ENCODE peak calls at places on chromosome 17, in nine cellular contexts. Z is A673, D is epithelial cell of esophagus, H is AG04449, O is dorsolateral prefrontal cortex, U is mammary epithelial cell, J is H7, R is Peyer's patch, I is HAP-1. A is an unnamed sample.

GRCh38 chr17:46003907-46004748 is 5.1 kb downstream of the STH start:
- DNase-seq in Z (no peak), D (no peak), H (no peak), O (peak), U (no peak), J (no peak), R (no peak), I (no peak), A (no peak)

GRCh38 chr17:41784207-41784744 is 2.2 kb downstream of the JUP start:
- DNase-seq in Z (peak), D (peak), H (no peak), O (no peak), U (peak), J (peak), R (no peak), I (peak), A (no peak)

GRCh38 chr17:80795737-80796136 is 195.9 kb upstream of the CHMP6 start:
- DNase-seq in Z (no peak), D (no peak), H (no peak), O (peak), U (no peak), J (no peak), R (no peak), I (no peak), A (no peak)

GRCh38 chr17:3754458-3755334 is 31.0 kb downstream of the HASPIN start:
- DNase-seq in Z (no peak), D (peak), H (no peak), O (no peak), U (peak), J (peak), R (peak), I (no peak), A (no peak)

GRCh38 chr17:18248300-18248731 is 10.2 kb downstream of the FLII start:
- DNase-seq in Z (peak), D (peak), H (no peak), O (peak), U (peak), J (peak), R (peak), I (peak), A (peak)

GRCh38 chr17:42459983-42460300 is 1.3 kb downstream of the ATP6V0A1 start:
- DNase-seq in Z (no peak), D (peak), H (no peak), O (no peak), U (peak), J (peak), R (no peak), I (peak), A (no peak)

GRCh38 chr17:73182616-73183310 is 10.1 kb upstream of the COG1 start:
- DNase-seq in Z (no peak), D (no peak), H (no peak), O (no peak), U (no peak), J (no peak), R (no peak), I (no peak), A (no peak)

GRCh38 chr17:8104911-8105310 is 13.4 kb downstream of the ALOXE3 start:
- DNase-seq in Z (no peak), D (no peak), H (no peak), O (no peak), U (no peak), J (no peak), R (no peak), I (no peak), A (no peak)

GRCh38 chr17:22510504-22510903 is 818.2 kb downstream of the KCNJ18 start:
- DNase-seq in Z (no peak), D (no peak), H (no peak), O (no peak), U (no peak), J (no peak), R (no peak), I (no peak), A (no peak)

GRCh38 chr17:48103379-48103715 is 2.1 kb upstream of the CBX1 start:
- DNase-seq in Z (no peak), D (no peak), H (no peak), O (no peak), U (no peak), J (no peak), R (no peak), I (no peak), A (no peak)

GRCh38 chr17:64005734-64006167 is 7.6 kb downstream of the PRR29 start:
- DNase-seq in Z (no peak), D (no peak), H (no peak), O (no peak), U (no peak), J (peak), R (no peak), I (no peak), A (no peak)

GRCh38 chr17:6092923-6093468 is 22.8 kb downstream of the WSCD1 start:
- DNase-seq in Z (no peak), D (no peak), H (no peak), O (no peak), U (no peak), J (no peak), R (no peak), I (no peak), A (no peak)

GRCh38 chr17:1553354-1554266 is 9.0 kb downstream of the PITPNA start:
- DNase-seq in Z (no peak), D (no peak), H (no peak), O (no peak), U (no peak), J (no peak), R (no peak), I (no peak), A (no peak)

GRCh38 chr17:21200590-21201301 is 13.2 kb downstream of the TMEM11 start:
- DNase-seq in Z (no peak), D (peak), H (no peak), O (no peak), U (peak), J (no peak), R (no peak), I (no peak), A (no peak)

GRCh38 chr17:47983492-47984223 is 12.7 kb downstream of the CDK5RAP3 start:
- DNase-seq in Z (no peak), D (no peak), H (no peak), O (peak), U (no peak), J (no peak), R (no peak), I (no peak), A (no peak)

GRCh38 chr17:36936455-36936934 is 780 bp upstream of the LHX1 start:
- DNase-seq in Z (no peak), D (no peak), H (no peak), O (no peak), U (no peak), J (peak), R (no peak), I (peak), A (no peak)

GRCh38 chr17:19940722-19941464 is 36.7 kb downstream of the AKAP10 start:
- DNase-seq in Z (no peak), D (peak), H (no peak), O (no peak), U (peak), J (no peak), R (no peak), I (no peak), A (no peak)

GRCh38 chr17:7652659-7653343 is 2.1 kb downstream of the ATP1B2 start:
- DNase-seq in Z (no peak), D (no peak), H (no peak), O (no peak), U (no peak), J (peak), R (no peak), I (no peak), A (no peak)

GRCh38 chr17:49495842-49496182 is 719 bp downstream of the NGFR start:
- DNase-seq in Z (no peak), D (no peak), H (no peak), O (no peak), U (no peak), J (peak), R (no peak), I (no peak), A (no peak)

GRCh38 chr17:31313982-31314787 is at the start of gene EVI2B:
- DNase-seq in Z (peak), D (peak), H (no peak), O (no peak), U (peak), J (no peak), R (no peak), I (peak), A (peak)

GRCh38 chr17:3527896-3528603 is 29.6 kb downstream of the TRPV3 start:
- DNase-seq in Z (no peak), D (no peak), H (no peak), O (peak), U (no peak), J (no peak), R (no peak), I (no peak), A (no peak)

GRCh38 chr17:62792122-62792800 is 15.9 kb downstream of the MARCHF10 start:
- DNase-seq in Z (no peak), D (peak), H (peak), O (no peak), U (peak), J (no peak), R (no peak), I (no peak), A (no peak)

GRCh38 chr17:47742319-47743181 is 9.5 kb downstream of the TBX21 start:
- DNase-seq in Z (no peak), D (no peak), H (no peak), O (no peak), U (no peak), J (peak), R (peak), I (peak), A (no peak)

DNA sequence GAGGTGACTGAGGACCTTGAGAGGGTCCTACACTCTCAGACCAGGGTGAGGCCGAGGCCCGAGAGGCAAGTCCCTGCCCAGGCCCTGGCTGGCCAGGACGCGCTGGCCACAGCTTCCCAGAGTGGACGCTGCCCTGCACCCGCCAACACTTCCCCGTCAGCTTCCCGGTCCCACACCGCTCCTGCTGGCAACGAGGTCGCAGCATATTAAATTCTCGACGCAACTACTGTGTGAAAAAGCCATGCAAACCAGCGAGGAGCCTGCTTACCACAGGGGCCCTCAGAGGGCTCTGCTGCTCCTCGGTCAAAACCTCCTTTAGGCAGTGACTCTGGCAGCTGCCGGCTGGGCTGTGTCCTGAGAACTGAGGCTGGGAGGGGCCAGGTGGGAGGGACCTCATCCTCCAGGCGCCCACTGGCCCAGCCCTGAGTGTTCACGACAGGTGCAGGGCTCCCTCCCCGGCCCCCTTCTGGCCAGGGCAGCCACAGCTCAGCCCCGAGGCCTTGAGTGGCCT is 2.1 kb upstream of the TEX19 start:
- DNase-seq in Z (no peak), D (no peak), H (no peak), O (no peak), U (no peak), J (peak), R (no peak), I (no peak), A (no peak)
- H3K4me3 ChIP-seq in Z (no peak), D (no peak), H (no peak), O (no peak), U (no peak), J (no peak), R (no peak), I (no peak), A (no peak)

GRCh38 chr17:79133986-79134385 is 59.4 kb downstream of the ENGASE start:
- DNase-seq in Z (no peak), D (no peak), H (no peak), O (no peak), U (no peak), J (peak), R (no peak), I (no peak), A (no peak)
- H3K4me3 ChIP-seq in Z (no peak), D (no peak), H (no peak), O (no peak), U (no peak), J (no peak), R (no peak), I (no peak), A (no peak)

GRCh38 chr17:82228278-82228841 is 482 bp upstream of the SLC16A3 start:
- DNase-seq in Z (no peak), D (no peak), H (no peak), O (no peak), U (no peak), J (peak), R (peak), I (no peak), A (peak)

GRCh38 chr17:82228842-82229685 is at the start of gene SLC16A3:
- DNase-seq in Z (no peak), D (peak), H (no peak), O (no peak), U (peak), J (peak), R (peak), I (peak), A (no peak)

GRCh38 chr17:82230627-82231311 is 1.9 kb downstream of the SLC16A3 start:
- DNase-seq in Z (no peak), D (peak), H (no peak), O (peak), U (peak), J (peak), R (peak), I (peak), A (no peak)

GRCh38 chr17:82231312-82231561 is 2.4 kb downstream of the SLC16A3 start:
- DNase-seq in Z (no peak), D (no peak), H (no peak), O (no peak), U (no peak), J (no peak), R (no peak), I (no peak), A (no peak)

DNA sequence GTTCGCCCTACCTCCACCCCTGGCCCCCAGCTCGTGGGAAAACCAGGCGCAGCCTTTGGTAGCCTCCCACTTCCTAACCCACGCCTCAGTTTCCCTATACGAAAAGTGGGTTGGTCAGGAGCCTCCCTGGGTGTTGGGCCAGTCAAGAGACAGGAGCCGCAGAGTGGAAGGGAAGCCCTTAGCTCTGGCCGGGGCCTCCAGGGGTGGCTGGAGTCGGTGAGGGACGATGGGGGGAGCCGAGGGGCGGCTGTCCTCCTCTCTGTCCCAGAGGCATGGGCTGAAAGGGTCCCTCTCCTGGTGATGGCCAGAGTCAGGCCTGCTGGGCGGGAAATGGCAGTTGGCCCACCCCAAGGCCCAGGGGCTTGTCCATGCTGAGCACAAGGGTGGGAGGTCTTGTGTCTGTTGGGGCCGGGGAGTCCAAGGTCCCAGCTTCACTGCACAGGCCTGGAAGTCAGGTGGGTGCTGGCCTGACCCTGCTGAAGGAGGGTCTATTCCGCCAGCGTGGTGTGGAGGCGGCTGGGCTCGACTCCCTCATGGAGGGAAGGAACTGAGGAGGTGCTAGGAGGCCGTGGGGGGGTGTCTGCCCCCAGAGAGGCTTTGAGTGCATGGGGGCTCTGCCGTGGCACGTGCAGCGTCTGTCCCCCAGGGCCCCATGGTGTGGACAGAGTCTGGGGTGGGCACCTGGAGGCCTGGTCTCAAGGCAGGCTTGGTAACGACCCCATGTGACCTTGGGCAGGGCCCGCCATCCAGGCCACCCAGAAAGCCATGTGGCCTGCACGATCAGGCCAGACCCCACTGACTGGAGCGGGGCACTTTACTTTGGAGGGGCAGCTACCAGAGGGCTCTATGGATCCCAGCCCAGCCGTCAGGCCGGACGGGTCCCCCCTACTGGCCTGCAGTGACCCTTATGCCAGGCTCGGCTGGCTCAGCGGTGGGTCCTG is 1.1 kb downstream of the SLC16A3 start:
- DNase-seq in Z (no peak), D (no peak), H (no peak), O (no peak), U (no peak), J (no peak), R (no peak), I (no peak), A (no peak)
- H3K4me3 ChIP-seq in Z (peak), D (peak), H (peak), O (peak), U (peak), J (peak), R (peak), I (peak), A (peak)

DNA sequence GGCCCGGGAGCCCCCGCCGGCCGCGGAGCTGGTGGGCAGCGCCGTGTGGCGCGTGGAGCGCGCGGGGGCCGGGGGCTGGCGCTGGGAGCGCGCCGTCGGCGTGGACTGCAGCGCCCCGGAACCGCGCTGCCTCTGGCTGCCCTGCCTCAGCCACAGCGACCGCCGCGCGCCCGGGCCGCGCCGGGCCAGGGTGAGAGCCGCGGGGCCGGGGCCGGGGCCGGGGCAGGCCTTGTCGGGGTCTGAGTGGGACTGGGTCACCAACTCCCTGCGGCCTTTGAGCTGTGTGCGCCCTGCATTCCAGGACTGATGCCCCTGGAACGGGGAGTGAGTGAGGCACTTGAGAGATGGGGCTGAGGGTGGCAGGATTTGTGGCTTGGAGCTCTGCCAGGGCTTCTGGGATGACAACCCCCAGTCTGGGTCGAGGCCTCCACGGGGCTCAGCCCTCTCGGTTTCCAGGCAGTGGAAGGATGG is 25.7 kb downstream of the ARHGAP23 start:
- DNase-seq in Z (peak), D (no peak), H (no peak), O (no peak), U (no peak), J (peak), R (no peak), I (no peak), A (no peak)
- H3K4me3 ChIP-seq in Z (peak), D (peak), H (peak), O (peak), U (peak), J (peak), R (peak), I (no peak), A (no peak)

GRCh38 chr17:4786111-4786491 is at the start of gene VMO1:
- DNase-seq in Z (peak), D (peak), H (no peak), O (no peak), U (no peak), J (no peak), R (no peak), I (no peak), A (no peak)

GRCh38 chr17:4785311-4786110 is 653 bp downstream of the VMO1 start:
- DNase-seq in Z (no peak), D (no peak), H (no peak), O (no peak), U (no peak), J (peak), R (no peak), I (no peak), A (no peak)

GRCh38 chr17:4788159-4788806 is 481 bp upstream of the GLTPD2 start:
- DNase-seq in Z (peak), D (no peak), H (no peak), O (no peak), U (no peak), J (no peak), R (no peak), I (no peak), A (no peak)

GRCh38 chr17:4788807-4789700 is at the start of gene GLTPD2:
- DNase-seq in Z (no peak), D (no peak), H (no peak), O (no peak), U (no peak), J (peak), R (no peak), I (no peak), A (no peak)

GRCh38 chr17:4786516-4786915 is 352 bp upstream of the VMO1 start:
- DNase-seq in Z (no peak), D (no peak), H (no peak), O (no peak), U (no peak), J (peak), R (no peak), I (no peak), A (no peak)
- H3K4me3 ChIP-seq in Z (peak), D (no peak), H (no peak), O (peak), U (no peak), J (no peak), R (no peak), I (no peak), A (no peak)

GRCh38 chr17:13575922-13576419 is 25.8 kb downstream of the HS3ST3A1 start:
- DNase-seq in Z (no peak), D (no peak), H (no peak), O (no peak), U (no peak), J (peak), R (no peak), I (no peak), A (no peak)
- H3K4me3 ChIP-seq in Z (no peak), D (no peak), H (no peak), O (no peak), U (no peak), J (no peak), R (no peak), I (no peak), A (no peak)

GRCh38 chr17:58330997-58331814 is 2.6 kb upstream of the TSPOAP1 start:
- DNase-seq in Z (no peak), D (no peak), H (no peak), O (no peak), U (no peak), J (peak), R (peak), I (no peak), A (peak)
- H3K4me3 ChIP-seq in Z (no peak), D (no peak), H (no peak), O (peak), U (no peak), J (peak), R (peak), I (no peak), A (peak)

A was measured in GM12864.